ENCODE peak calls at places on chromosomes 1 and 21, in seven cellular contexts. N is AG04450, P is K562, R is astrocyte, K is tibial nerve, C is left lung, E is caudate nucleus. B is an unnamed sample.

GRCh38 chr1:67383999-67384638 is 46.1 kb downstream of the SERBP1 start:
- DNase-seq in N (no peak), P (no peak), R (no peak), K (no peak), C (no peak), E (no peak), B (no peak)

GRCh38 chr1:30878559-30878958 is 30.0 kb downstream of the SDC3 start:
- DNase-seq in N (no peak), P (no peak), R (no peak), K (no peak), C (peak), E (no peak), B (no peak)

GRCh38 chr1:11730429-11730861 is 5.5 kb upstream of the AGTRAP start:
- DNase-seq in N (no peak), P (no peak), R (no peak), K (no peak), C (no peak), E (no peak), B (no peak)

GRCh38 chr1:85494074-85494956 is 29.4 kb upstream of the DDAH1 start:
- DNase-seq in N (no peak), P (no peak), R (no peak), K (no peak), C (no peak), E (no peak), B (no peak)

GRCh38 chr1:225774276-225775147 is 3.1 kb upstream of the SRP9 start:
- DNase-seq in N (no peak), P (no peak), R (peak), K (no peak), C (no peak), E (no peak), B (no peak)

GRCh38 chr1:192378276-192378675 is 61.5 kb downstream of the RGS21 start:
- DNase-seq in N (peak), P (no peak), R (no peak), K (no peak), C (no peak), E (no peak), B (no peak)

GRCh38 chr1:150626150-150626549 is 3.3 kb downstream of the ENSA start:
- DNase-seq in N (no peak), P (no peak), R (no peak), K (no peak), C (no peak), E (no peak), B (no peak)

GRCh38 chr21:28781602-28782274 is 210.9 kb downstream of the LTN1 start:
- DNase-seq in N (no peak), P (peak), R (no peak), K (no peak), C (no peak), E (no peak), B (no peak)

GRCh38 chr1:9228589-9228988 is 6.0 kb upstream of the H6PD start:
- DNase-seq in N (no peak), P (no peak), R (no peak), K (no peak), C (no peak), E (no peak), B (no peak)

GRCh38 chr1:9529190-9529589 is 10.1 kb upstream of the SLC25A33 start:
- DNase-seq in N (no peak), P (peak), R (peak), K (no peak), C (no peak), E (no peak), B (no peak)

GRCh38 chr1:186183219-186183618 is 191.8 kb downstream of the TPR start:
- DNase-seq in N (no peak), P (no peak), R (peak), K (peak), C (no peak), E (no peak), B (no peak)

GRCh38 chr1:22857661-22858060 is 115.0 kb downstream of the LACTBL1 start:
- DNase-seq in N (no peak), P (no peak), R (no peak), K (no peak), C (no peak), E (no peak), B (no peak)

GRCh38 chr1:182806015-182806678 is 16.6 kb downstream of the NPL start:
- DNase-seq in N (no peak), P (peak), R (no peak), K (no peak), C (no peak), E (no peak), B (no peak)

GRCh38 chr1:163747261-163747660 is 425.5 kb downstream of the NUF2 start:
- DNase-seq in N (no peak), P (no peak), R (peak), K (no peak), C (no peak), E (no peak), B (no peak)

GRCh38 chr1:63327417-63328139 is 5.2 kb downstream of the FOXD3 start:
- DNase-seq in N (peak), P (peak), R (peak), K (peak), C (peak), E (no peak), B (no peak)

GRCh38 chr21:46223217-46223616 is 5.4 kb downstream of the LSS start:
- DNase-seq in N (no peak), P (no peak), R (no peak), K (no peak), C (no peak), E (no peak), B (no peak)

GRCh38 chr1:68120136-68120791 is 69.8 kb upstream of the DIRAS3 start:
- DNase-seq in N (peak), P (peak), R (peak), K (peak), C (no peak), E (no peak), B (no peak)

GRCh38 chr1:51070640-51071039 is 31.4 kb upstream of the C1orf185 start:
- DNase-seq in N (peak), P (no peak), R (peak), K (no peak), C (no peak), E (no peak), B (no peak)

GRCh38 chr1:2545754-2546514 is 10.2 kb upstream of the TNFRSF14 start:
- DNase-seq in N (no peak), P (peak), R (peak), K (peak), C (peak), E (peak), B (peak)

GRCh38 chr1:245301921-245302320 is 147.1 kb downstream of the KIF26B start:
- DNase-seq in N (no peak), P (no peak), R (no peak), K (no peak), C (no peak), E (no peak), B (no peak)

GRCh38 chr1:95035536-95035935 is 37.2 kb downstream of the ALG14 start:
- DNase-seq in N (peak), P (no peak), R (peak), K (no peak), C (no peak), E (no peak), B (no peak)

GRCh38 chr1:109213345-109213823 is 334 bp upstream of the SARS1 start:
- DNase-seq in N (no peak), P (no peak), R (no peak), K (no peak), C (no peak), E (no peak), B (no peak)
- H3K27ac ChIP-seq in N (no peak), P (peak), R (peak), K (peak), C (peak), E (peak), B (peak)

GRCh38 chr1:154328318-154329151 is 3.2 kb downstream of the ATP8B2 start:
- DNase-seq in N (no peak), P (no peak), R (peak), K (peak), C (peak), E (peak), B (no peak)
- H3K27ac ChIP-seq in N (peak), P (no peak), R (peak), K (peak), C (peak), E (peak), B (peak)

DNA sequence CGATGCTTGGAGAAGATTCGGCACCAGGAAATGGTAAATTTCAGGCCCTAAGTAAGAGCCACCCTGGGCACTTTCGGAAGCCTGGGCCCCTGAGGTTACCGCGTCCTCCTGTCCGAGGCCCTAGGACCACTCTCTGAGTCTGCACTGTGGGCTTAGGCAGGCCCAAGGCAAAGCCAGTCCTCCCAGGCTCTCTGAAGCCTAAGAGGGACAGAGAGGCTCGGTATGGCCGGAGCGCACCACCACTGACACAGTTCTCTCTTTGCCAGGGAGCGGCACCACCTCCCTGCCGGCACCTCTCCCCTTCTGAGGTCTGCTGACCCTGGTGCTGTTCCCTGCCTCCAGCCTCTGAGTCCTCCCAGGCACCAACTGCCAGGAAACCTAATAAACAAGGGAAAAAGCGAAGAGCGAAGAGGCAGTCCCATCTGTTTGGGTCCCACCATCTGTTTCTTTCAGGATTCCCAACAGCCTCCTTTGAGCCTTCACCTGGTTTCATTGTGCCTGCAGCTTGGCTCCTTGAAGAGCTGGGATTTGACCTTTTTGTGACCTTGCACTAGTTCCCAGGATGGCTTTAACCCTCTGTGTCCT is 57.7 kb downstream of the VWA5B1 start:
- DNase-seq in N (no peak), P (no peak), R (no peak), K (no peak), C (no peak), E (no peak), B (no peak)
- H3K27ac ChIP-seq in N (no peak), P (no peak), R (no peak), K (no peak), C (no peak), E (no peak), B (no peak)

GRCh38 chr1:204996981-204997380 is 46.0 kb upstream of the CNTN2 start:
- DNase-seq in N (no peak), P (no peak), R (no peak), K (no peak), C (peak), E (no peak), B (no peak)

GRCh38 chr1:204997616-204998015 is 45.4 kb upstream of the CNTN2 start:
- DNase-seq in N (no peak), P (no peak), R (no peak), K (no peak), C (peak), E (no peak), B (no peak)

GRCh38 chr1:205003358-205004145 is 39.5 kb upstream of the CNTN2 start:
- DNase-seq in N (no peak), P (no peak), R (no peak), K (no peak), C (no peak), E (no peak), B (no peak)

GRCh38 chr1:205004296-205004813 is 38.7 kb upstream of the CNTN2 start:
- DNase-seq in N (no peak), P (no peak), R (no peak), K (peak), C (no peak), E (no peak), B (no peak)

GRCh38 chr1:205001101-205001620 is 41.9 kb upstream of the CNTN2 start:
- DNase-seq in N (no peak), P (no peak), R (no peak), K (no peak), C (no peak), E (no peak), B (no peak)
- H3K27ac ChIP-seq in N (no peak), P (no peak), R (no peak), K (no peak), C (no peak), E (no peak), B (no peak)

B was measured in esophagus squamous epithelium.